ENCODE peak calls at places on chromosomes 2 and 18, in six cellular contexts. C is activated T-cell treated with anti-CD3 and anti-CD28 coated beads, Interleukin-2, amount 50 U/mL, for 1 hour; T is nephron progenitor cell; N is epithelial cell of proximal tubule; F is WTC11; B is Kasumi-1. P is an unnamed sample.

GRCh38 chr2:177430425-177430824 is 37.9 kb downstream of the AGPS start:
- DNase-seq in C (no peak), T (no peak), F (no peak), N (no peak), B (no peak), P (no peak)

GRCh38 chr2:20365249-20365817 is 14.7 kb upstream of the PUM2 start:
- DNase-seq in T (no peak), C (no peak), B (no peak), F (no peak), N (no peak), P (no peak)

GRCh38 chr2:107001081-107001480 is 115.1 kb upstream of the ST6GAL2 start:
- DNase-seq in N (no peak), F (no peak), B (no peak), C (no peak), T (no peak), P (no peak)

GRCh38 chr2:88452980-88453582 is 588 bp upstream of the FOXI3 start:
- DNase-seq in N (no peak), F (no peak), B (no peak), C (no peak), T (peak; percentile 20), P (peak; percentile 64)

GRCh38 chr2:54422072-54422581 is 34.0 kb upstream of the SPTBN1 start:
- DNase-seq in C (peak; percentile 34), F (no peak), T (no peak), N (no peak), B (peak; percentile 96), P (no peak)

GRCh38 chr18:79117380-79117779 is 48.2 kb downstream of the ATP9B start:
- DNase-seq in T (no peak), F (no peak), C (no peak), N (no peak), B (no peak), P (no peak)

GRCh38 chr2:27723372-27724144 is 48.0 kb upstream of the MRPL33 start:
- DNase-seq in F (peak; percentile 72), N (no peak), T (peak; percentile 69), B (peak; percentile 69), C (peak; percentile 36), P (peak; percentile 89)

GRCh38 chr2:106176446-106177110 is 17.5 kb downstream of the UXS1 start:
- DNase-seq in F (no peak), C (no peak), T (no peak), B (no peak), N (no peak), P (no peak)

GRCh38 chr2:55761526-55761925 is 67.9 kb upstream of the PNPT1 start:
- DNase-seq in F (no peak), C (no peak), T (no peak), B (no peak), N (no peak), P (no peak)

GRCh38 chr2:198968585-198968984 is 489.2 kb downstream of the SATB2 start:
- DNase-seq in T (no peak), B (no peak), N (no peak), F (no peak), C (no peak), P (no peak)

GRCh38 chr2:63792523-63792922 is 49.2 kb upstream of the UGP2 start:
- DNase-seq in T (no peak), F (no peak), B (no peak), C (no peak), N (peak; percentile 51), P (no peak)

GRCh38 chr2:238252766-238253630 is 13.2 kb upstream of the HES6 start:
- DNase-seq in C (no peak), N (no peak), F (no peak), T (no peak), B (no peak), P (no peak)

GRCh38 chr18:23032030-23032582 is 99.0 kb downstream of the RBBP8 start:
- DNase-seq in N (peak; percentile 73), F (no peak), T (no peak), B (no peak), C (no peak), P (no peak)

GRCh38 chr2:69214898-69215297 is 172.1 kb downstream of the GFPT1 start:
- DNase-seq in B (peak; percentile 16), T (no peak), C (no peak), N (no peak), F (no peak), P (no peak)

P was measured in neural progenitor cell.